ENCODE peak calls at places on chromosomes 11 and 22, in five cellular contexts. S is CD8-positive, alpha-beta memory T cell; E is bronchial epithelial cell; N is fibroblast of lung; P is trophoblast cell. O is an unnamed sample.

GRCh38 chr22:36097880-36098279 is 62.7 kb downstream of the APOL3 start:
- DNase-seq in S (no peak), E (peak), N (no peak), P (no peak), O (no peak)

GRCh38 chr11:96366024-96366423 is 23.0 kb upstream of the MAML2 start:
- DNase-seq in N (no peak), E (no peak), S (no peak), P (no peak), O (no peak)

GRCh38 chr22:43078522-43078921 is 10.7 kb downstream of the TTLL1 start:
- DNase-seq in N (no peak), P (no peak), S (no peak), E (no peak), O (no peak)

GRCh38 chr11:13486926-13487660 is 8.7 kb downstream of the PTH start:
- DNase-seq in S (peak), N (no peak), E (peak), P (peak), O (no peak)

GRCh38 chr11:99419991-99420390 is 399.2 kb downstream of the CNTN5 start:
- DNase-seq in N (peak), E (peak), P (no peak), S (no peak), O (no peak)

GRCh38 chr11:27635567-27636037 is 64.7 kb downstream of the BDNF start:
- DNase-seq in S (no peak), N (no peak), P (peak), E (no peak), O (no peak)

GRCh38 chr11:32366671-32367070 is 68.7 kb downstream of the WT1 start:
- DNase-seq in P (peak), N (peak), E (no peak), S (no peak), O (no peak)

GRCh38 chr11:96242191-96242845 is 100.7 kb downstream of the MAML2 start:
- DNase-seq in S (no peak), E (no peak), N (no peak), P (peak), O (no peak)

GRCh38 chr11:107592813-107593212 is 1.9 kb downstream of the ELMOD1 start:
- DNase-seq in N (no peak), S (no peak), P (no peak), E (no peak), O (no peak)

GRCh38 chr11:120146413-120147093 is 8.6 kb upstream of the TRIM29 start:
- DNase-seq in P (no peak), S (no peak), N (no peak), E (no peak), O (no peak)

GRCh38 chr11:31422703-31423102 is 53.0 kb downstream of the DNAJC24 start:
- DNase-seq in P (no peak), N (no peak), E (no peak), S (no peak), O (no peak)

GRCh38 chr22:41856484-41856883 is 23.6 kb downstream of the SREBF2 start:
- DNase-seq in P (no peak), S (no peak), E (no peak), N (no peak), O (no peak)

GRCh38 chr11:34245043-34245442 is 112.8 kb downstream of the ABTB2 start:
- DNase-seq in N (no peak), S (no peak), E (no peak), P (no peak), O (no peak)

GRCh38 chr22:46064966-46065666 is 85.2 kb upstream of the PPARA start:
- DNase-seq in P (no peak), E (no peak), N (peak), S (no peak), O (no peak)

GRCh38 chr11:47400813-47401279 is 7.5 kb upstream of the SLC39A13 start:
- DNase-seq in N (no peak), S (no peak), E (no peak), P (no peak), O (no peak)

GRCh38 chr22:40436460-40437431 is 66.4 kb downstream of the SGSM3 start:
- DNase-seq in S (no peak), P (peak), E (peak), N (peak), O (peak)

GRCh38 chr11:14022821-14023220 is 60.3 kb downstream of the SPON1 start:
- DNase-seq in N (no peak), E (no peak), S (no peak), P (no peak), O (no peak)

GRCh38 chr11:92663539-92663938 is 305.9 kb upstream of the MTNR1B start:
- DNase-seq in E (no peak), N (peak), P (peak), S (no peak), O (no peak)

GRCh38 chr11:27255447-27255828 is 107.6 kb downstream of the CCDC34 start:
- DNase-seq in S (no peak), N (peak), E (peak), P (peak), O (no peak)

GRCh38 chr22:28032896-28033295 is 113.8 kb upstream of the PITPNB start:
- DNase-seq in P (no peak), N (no peak), S (no peak), E (no peak), O (no peak)

GRCh38 chr22:35995772-35996171 is 32.9 kb downstream of the RBFOX2 start:
- DNase-seq in P (peak), N (peak), S (no peak), E (peak), O (no peak)

GRCh38 chr11:6703247-6704063 is 20.3 kb upstream of the MRPL17 start:
- DNase-seq in N (peak), E (peak), S (no peak), P (peak), O (no peak)

GRCh38 chr11:90330632-90331031 is 107.8 kb upstream of the CHORDC1 start:
- DNase-seq in E (peak), S (no peak), N (no peak), P (no peak), O (no peak)

GRCh38 chr11:95520361-95520760 is 269.2 kb downstream of the FAM76B start:
- DNase-seq in S (no peak), E (no peak), P (no peak), N (no peak), O (no peak)

GRCh38 chr11:34641456-34641855 is 20.6 kb downstream of the EHF start:
- DNase-seq in S (no peak), E (no peak), N (no peak), P (no peak), O (no peak)

GRCh38 chr22:33923660-33924246 is 3.5 kb upstream of the LARGE1 start:
- DNase-seq in P (peak), N (peak), S (no peak), E (peak), O (peak)

GRCh38 chr22:38748487-38749136 is 7.2 kb downstream of the SUN2 start:
- DNase-seq in E (peak), S (no peak), P (no peak), N (no peak), O (no peak)

GRCh38 chr22:30228509-30229359 is 17.8 kb downstream of the LIF start:
- DNase-seq in S (no peak), P (no peak), E (peak), N (peak), O (no peak)

GRCh38 chr22:20479612-20480196 is 15.9 kb downstream of the KLHL22 start:
- DNase-seq in N (no peak), E (no peak), S (no peak), P (no peak), O (no peak)

DNA sequence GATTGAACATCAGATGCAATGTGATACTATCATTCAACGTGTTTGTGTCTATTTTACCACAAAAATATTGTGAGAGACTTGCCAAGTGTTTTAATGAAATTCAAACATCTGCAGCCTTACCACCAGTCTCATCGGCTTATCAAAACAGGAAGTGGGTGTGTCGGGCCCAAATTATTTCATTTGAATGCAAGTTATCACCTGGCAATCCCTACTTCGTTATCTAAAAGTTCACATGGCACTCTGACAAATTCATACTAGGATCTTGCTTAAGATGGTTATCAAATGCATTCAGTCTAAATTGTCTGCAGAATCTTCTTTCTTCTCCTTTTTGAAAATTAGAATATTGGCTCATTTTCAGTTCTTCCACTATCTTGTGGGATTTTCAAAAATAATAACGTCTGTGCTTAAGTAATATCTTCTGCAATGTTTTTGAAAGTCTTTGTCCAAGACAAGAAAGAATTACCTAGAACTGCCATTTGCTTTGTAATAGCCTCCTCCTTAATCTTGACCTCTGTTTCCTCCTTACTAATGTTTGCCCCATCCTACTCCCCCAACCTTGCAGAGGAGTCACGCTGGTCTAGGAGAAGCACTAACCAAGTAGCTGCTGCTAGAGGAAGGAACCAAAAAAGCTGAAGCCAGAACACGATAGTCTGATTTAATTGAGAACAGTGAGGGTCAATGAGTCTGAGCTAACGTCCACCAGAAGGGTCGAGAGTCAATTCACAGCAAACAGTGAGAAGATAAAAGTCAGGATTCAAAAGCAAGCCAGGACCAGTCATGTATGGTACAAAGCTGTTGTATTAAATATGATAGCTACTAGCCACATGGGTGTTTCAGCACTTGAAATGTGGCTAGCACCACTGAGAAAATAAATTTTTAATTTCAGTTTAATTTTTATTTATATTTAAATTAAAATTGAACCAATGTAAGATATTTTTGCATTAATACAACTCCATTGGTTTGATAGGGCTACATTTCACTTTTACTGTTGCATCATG is 10.2 kb upstream of the BIRC3 start:
- DNase-seq in P (no peak), S (no peak), E (peak), N (peak), O (no peak)
- H3K4me3 ChIP-seq in P (no peak), S (peak), E (no peak), N (no peak), O (no peak)

GRCh38 chr11:70212227-70212811 is 9.2 kb downstream of the FADD start:
- DNase-seq in P (peak), E (no peak), N (no peak), S (no peak), O (no peak)
- H3K4me3 ChIP-seq in P (no peak), E (no peak), N (no peak), S (no peak), O (no peak)

GRCh38 chr11:19973136-19973635 is 187.1 kb downstream of the DBX1 start:
- DNase-seq in N (no peak), P (no peak), E (no peak), S (no peak), O (no peak)
- H3K4me3 ChIP-seq in N (no peak), P (no peak), E (no peak), S (no peak), O (no peak)

GRCh38 chr11:44787070-44787469 is 60.3 kb downstream of the TSPAN18 start:
- DNase-seq in S (no peak), N (no peak), P (no peak), E (no peak), O (no peak)

GRCh38 chr11:44787981-44788380 is 61.2 kb downstream of the TSPAN18 start:
- DNase-seq in E (no peak), P (no peak), N (no peak), S (no peak), O (no peak)

GRCh38 chr11:44784438-44784760 is 57.6 kb downstream of the TSPAN18 start:
- DNase-seq in S (no peak), P (no peak), E (no peak), N (no peak), O (no peak)

GRCh38 chr11:44784784-44785183 is 58.0 kb downstream of the TSPAN18 start:
- DNase-seq in E (no peak), N (no peak), S (no peak), P (no peak), O (no peak)

GRCh38 chr11:44785856-44786606 is 59.3 kb downstream of the TSPAN18 start:
- DNase-seq in P (no peak), S (no peak), N (no peak), E (no peak), O (no peak)
- H3K4me3 ChIP-seq in P (no peak), S (no peak), N (no peak), E (no peak), O (no peak)

GRCh38 chr11:72614381-72614780 is 59.8 kb downstream of the PDE2A start:
- DNase-seq in P (no peak), N (no peak), E (no peak), S (no peak), O (no peak)
- H3K4me3 ChIP-seq in P (no peak), N (no peak), E (no peak), S (no peak), O (no peak)

GRCh38 chr22:17911887-17912286 is 112.5 kb downstream of the MICAL3 start:
- DNase-seq in S (no peak), E (no peak), P (peak), N (no peak), O (no peak)
- H3K4me3 ChIP-seq in S (no peak), E (no peak), P (no peak), N (no peak), O (no peak)

DNA sequence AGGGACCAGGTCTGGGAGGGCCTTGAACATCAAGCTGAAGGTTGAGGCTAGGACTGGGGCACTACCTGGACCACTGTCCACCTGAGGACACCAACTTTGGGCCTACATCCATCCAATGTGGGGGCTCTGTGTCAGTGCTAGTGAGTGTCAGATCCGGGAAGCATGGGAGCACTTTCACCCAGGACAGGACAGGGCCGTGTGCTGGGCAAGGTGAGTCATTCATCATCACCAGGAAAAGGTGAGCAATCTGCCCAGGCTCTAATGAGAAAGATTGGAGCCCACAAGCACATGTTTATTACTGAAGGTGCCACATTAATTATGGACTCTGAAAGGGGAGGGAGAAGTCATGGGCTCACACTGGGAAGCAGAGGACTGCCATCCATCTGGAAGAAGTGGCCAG is 39.7 kb upstream of the DRD2 start:
- DNase-seq in E (peak), P (no peak), S (no peak), N (no peak), O (no peak)
- H3K4me3 ChIP-seq in E (no peak), P (peak), S (no peak), N (no peak), O (no peak)

GRCh38 chr11:67438121-67438902 is 830 bp upstream of the PTPRCAP start:
- DNase-seq in S (peak), N (no peak), E (no peak), P (peak), O (no peak)

GRCh38 chr11:67441082-67441683 is 2.1 kb downstream of the CORO1B start:
- DNase-seq in N (no peak), P (no peak), S (no peak), E (no peak), O (no peak)

GRCh38 chr11:67441731-67442401 is 1.4 kb downstream of the CORO1B start:
- DNase-seq in S (no peak), N (no peak), P (no peak), E (no peak), O (no peak)

GRCh38 chr11:67440229-67441081 is 2.8 kb downstream of the CORO1B start:
- DNase-seq in P (no peak), S (no peak), N (no peak), E (no peak), O (no peak)

DNA sequence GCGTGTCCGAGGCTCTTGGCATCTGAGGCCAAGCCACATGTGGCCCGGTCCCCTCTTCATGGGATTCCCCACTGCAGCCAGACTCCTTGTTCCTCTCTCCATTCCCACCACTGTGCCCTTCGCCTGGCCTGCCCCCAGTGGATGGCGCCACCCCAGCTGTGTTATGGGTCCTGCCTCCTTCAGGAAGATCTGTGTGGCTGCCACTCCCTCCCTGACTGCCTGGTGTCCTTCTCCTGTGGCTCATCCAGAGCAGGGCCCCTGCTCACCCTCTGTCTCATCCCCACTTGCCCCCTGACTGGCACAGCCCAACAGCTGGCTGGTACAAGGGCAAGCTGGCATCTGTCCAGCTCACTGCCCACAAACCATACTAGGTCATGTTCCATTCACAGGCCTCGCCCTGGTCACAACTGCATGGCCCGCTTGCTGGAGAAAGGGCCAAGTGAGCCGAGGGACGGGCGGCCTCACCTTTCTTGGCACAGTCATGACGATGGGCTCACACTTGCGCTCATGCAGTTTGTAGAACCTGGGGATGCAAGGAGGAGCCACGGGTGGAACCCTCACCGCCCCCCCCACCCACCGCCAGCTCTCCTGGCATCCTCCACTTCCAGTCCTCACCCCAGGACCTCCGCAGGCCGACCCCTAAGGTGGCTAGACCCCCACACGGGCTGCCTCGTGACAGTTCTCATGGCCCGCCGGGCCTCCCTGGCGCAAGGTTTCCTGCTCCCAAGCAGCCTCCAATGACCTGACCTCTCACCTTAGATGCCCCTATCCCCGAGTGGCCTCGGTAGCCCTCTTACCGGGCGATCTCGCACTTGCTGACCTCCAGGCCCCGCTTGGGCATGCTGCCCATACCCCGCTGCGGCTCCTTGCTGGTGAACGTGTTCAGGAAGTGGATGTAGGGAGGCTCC is 2.1 kb upstream of the PTPRCAP start:
- DNase-seq in E (peak), S (no peak), P (no peak), N (no peak), O (no peak)
- H3K4me3 ChIP-seq in E (no peak), S (peak), P (no peak), N (no peak), O (peak)

GRCh38 chr11:128690746-128691091 is 3.2 kb upstream of the FLI1 start:
- DNase-seq in P (no peak), N (no peak), S (no peak), E (peak), O (no peak)
- H3K4me3 ChIP-seq in P (no peak), N (no peak), S (no peak), E (no peak), O (no peak)